ENCODE peak calls at places on chromosomes 7 and 10, in six cellular contexts. One of them, this sample, is unnamed.

GRCh38 chr7:4768597-4769569 is 6.5 kb upstream of the AP5Z1 start:
- DNase-seq in HCT116: no peak
- DNase-seq in IMR-90: no peak
- DNase-seq in astrocyte: no peak
- DNase-seq in mammary epithelial cell: no peak
- DNase-seq in K562: no peak
- DNase-seq in this sample: no peak

GRCh38 chr10:90274721-90275468 is 573.5 kb downstream of the KIF20B start:
- DNase-seq in mammary epithelial cell: peak; percentile 19
- DNase-seq in HCT116: no peak
- DNase-seq in IMR-90: no peak
- DNase-seq in K562: no peak
- DNase-seq in astrocyte: peak; percentile 40
- DNase-seq in this sample: no peak

GRCh38 chr10:47039558-47039905 is 128.3 kb downstream of the PTPN20 start:
- DNase-seq in mammary epithelial cell: no peak
- DNase-seq in K562: no peak
- DNase-seq in HCT116: no peak
- DNase-seq in astrocyte: no peak
- DNase-seq in IMR-90: no peak
- DNase-seq in this sample: no peak

GRCh38 chr10:58318346-58318745 is 16.5 kb upstream of the UBE2D1 start:
- DNase-seq in HCT116: no peak
- DNase-seq in IMR-90: peak; percentile 15
- DNase-seq in mammary epithelial cell: no peak
- DNase-seq in K562: no peak
- DNase-seq in astrocyte: peak; percentile 48
- DNase-seq in this sample: no peak

GRCh38 chr7:42878303-42878702 is 33.6 kb downstream of the C7orf25 start:
- DNase-seq in mammary epithelial cell: no peak
- DNase-seq in astrocyte: no peak
- DNase-seq in K562: no peak
- DNase-seq in IMR-90: no peak
- DNase-seq in HCT116: no peak
- DNase-seq in this sample: no peak

GRCh38 chr7:20157456-20157855 is 59.7 kb downstream of the MACC1 start:
- DNase-seq in HCT116: no peak
- DNase-seq in K562: no peak
- DNase-seq in mammary epithelial cell: peak; percentile 79
- DNase-seq in IMR-90: no peak
- DNase-seq in astrocyte: no peak
- DNase-seq in this sample: no peak

GRCh38 chr10:133441780-133442179 is 12.0 kb upstream of the SCART1 start:
- DNase-seq in astrocyte: no peak
- DNase-seq in K562: no peak
- DNase-seq in IMR-90: no peak
- DNase-seq in mammary epithelial cell: no peak
- DNase-seq in HCT116: no peak
- DNase-seq in this sample: no peak

GRCh38 chr7:140899883-140900282 is 24.8 kb downstream of the BRAF start:
- DNase-seq in IMR-90: no peak
- DNase-seq in mammary epithelial cell: no peak
- DNase-seq in astrocyte: no peak
- DNase-seq in HCT116: no peak
- DNase-seq in K562: peak; percentile 33
- DNase-seq in this sample: no peak

GRCh38 chr10:95290446-95290800 is 380 bp downstream of the PDLIM1 start:
- DNase-seq in astrocyte: no peak
- DNase-seq in K562: no peak
- DNase-seq in HCT116: no peak
- DNase-seq in IMR-90: no peak
- DNase-seq in mammary epithelial cell: no peak
- DNase-seq in this sample: no peak

GRCh38 chr7:18663321-18663720 is 167.8 kb downstream of the HDAC9 start:
- DNase-seq in mammary epithelial cell: no peak
- DNase-seq in K562: no peak
- DNase-seq in astrocyte: no peak
- DNase-seq in HCT116: no peak
- DNase-seq in IMR-90: no peak
- DNase-seq in this sample: no peak

GRCh38 chr7:128235469-128235868 is 5.6 kb upstream of the LEP start:
- DNase-seq in K562: no peak
- DNase-seq in IMR-90: no peak
- DNase-seq in mammary epithelial cell: no peak
- DNase-seq in HCT116: no peak
- DNase-seq in astrocyte: no peak
- DNase-seq in this sample: no peak

GRCh38 chr10:21368022-21368582 is 157.4 kb downstream of the SKIDA1 start:
- DNase-seq in mammary epithelial cell: no peak
- DNase-seq in IMR-90: no peak
- DNase-seq in HCT116: no peak
- DNase-seq in K562: no peak
- DNase-seq in astrocyte: peak; percentile 14
- DNase-seq in this sample: peak; percentile 33

GRCh38 chr10:105973252-105973877 is 1191.1 kb downstream of the SORCS1 start:
- DNase-seq in astrocyte: no peak
- DNase-seq in HCT116: no peak
- DNase-seq in mammary epithelial cell: no peak
- DNase-seq in K562: no peak
- DNase-seq in IMR-90: no peak
- DNase-seq in this sample: no peak

GRCh38 chr10:34299105-34299611 is 515.9 kb downstream of the PARD3 start:
- DNase-seq in mammary epithelial cell: peak; percentile 34
- DNase-seq in IMR-90: peak; percentile 55
- DNase-seq in K562: no peak
- DNase-seq in HCT116: no peak
- DNase-seq in astrocyte: peak; percentile 60
- DNase-seq in this sample: peak; percentile 56

GRCh38 chr10:28796606-28797512 is 119.5 kb downstream of the BAMBI start:
- DNase-seq in HCT116: no peak
- DNase-seq in K562: peak; percentile 91
- DNase-seq in IMR-90: peak; percentile 83
- DNase-seq in astrocyte: peak; percentile 75
- DNase-seq in mammary epithelial cell: no peak
- DNase-seq in this sample: peak; percentile 77

GRCh38 chr7:26862806-26863205 is 1.6 kb downstream of the SKAP2 start:
- DNase-seq in astrocyte: no peak
- DNase-seq in HCT116: no peak
- DNase-seq in K562: no peak
- DNase-seq in mammary epithelial cell: peak; percentile 14
- DNase-seq in IMR-90: no peak
- DNase-seq in this sample: no peak

GRCh38 chr7:66221442-66221841 is 16.3 kb downstream of the TPST1 start:
- DNase-seq in mammary epithelial cell: no peak
- DNase-seq in astrocyte: no peak
- DNase-seq in K562: no peak
- DNase-seq in IMR-90: no peak
- DNase-seq in HCT116: no peak
- DNase-seq in this sample: no peak

GRCh38 chr7:158869876-158870275 is 13.5 kb downstream of the DYNC2I1 start:
- DNase-seq in mammary epithelial cell: no peak
- DNase-seq in K562: no peak
- DNase-seq in astrocyte: no peak
- DNase-seq in HCT116: no peak
- DNase-seq in IMR-90: no peak
- DNase-seq in this sample: no peak
- H2AFZ ChIP-seq in mammary epithelial cell: no peak overlapping the region
- H2AFZ ChIP-seq in K562: no peak overlapping the region
- H2AFZ ChIP-seq in astrocyte: no peak overlapping the region
- H2AFZ ChIP-seq in HCT116: no peak overlapping the region
- H2AFZ ChIP-seq in IMR-90: no peak overlapping the region
- H2AFZ ChIP-seq in this sample: no peak overlapping the region

DNA sequence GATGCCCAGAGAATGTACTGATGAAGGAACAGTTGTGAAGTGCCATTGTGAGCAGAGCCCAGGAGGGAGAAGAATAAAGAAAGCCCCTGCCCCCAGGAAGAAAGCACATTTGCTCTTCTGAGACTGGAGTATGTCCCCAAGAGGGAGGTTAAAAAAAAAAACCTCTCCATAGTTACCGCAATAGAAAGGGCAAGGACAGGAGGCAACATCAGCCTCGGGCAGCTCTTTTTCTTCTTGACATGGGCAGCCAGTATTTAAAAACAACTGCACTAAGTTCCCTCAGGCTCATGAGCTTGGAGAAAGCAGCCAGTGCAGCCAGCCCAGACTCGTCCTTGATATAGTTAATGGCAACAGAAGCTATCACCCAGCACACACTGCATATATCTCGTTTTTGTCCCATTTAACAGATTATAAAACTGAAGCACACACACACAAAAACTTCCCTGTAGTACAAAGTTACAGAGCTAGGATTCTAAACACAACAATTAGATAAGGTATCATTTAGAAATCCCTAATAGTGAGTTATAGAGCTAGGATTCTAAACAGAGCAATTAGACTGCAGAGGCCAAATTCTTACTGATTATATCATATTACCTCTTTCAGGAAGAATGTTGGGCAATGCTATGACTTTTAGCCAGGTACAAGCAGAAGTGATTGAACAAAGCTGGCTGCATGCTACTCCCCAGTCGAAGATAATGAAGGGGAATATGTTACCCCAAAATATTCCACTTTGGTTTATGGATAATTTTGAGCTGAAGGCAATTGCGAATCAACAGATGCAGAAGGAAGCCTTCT is 823.5 kb downstream of the GRID1 start:
- DNase-seq in IMR-90: no peak
- DNase-seq in K562: no peak
- DNase-seq in astrocyte: no peak
- DNase-seq in HCT116: no peak
- DNase-seq in mammary epithelial cell: no peak
- DNase-seq in this sample: no peak
- H2AFZ ChIP-seq in IMR-90: no peak overlapping the region
- H2AFZ ChIP-seq in K562: no peak overlapping the region
- H2AFZ ChIP-seq in astrocyte: no peak overlapping the region
- H2AFZ ChIP-seq in HCT116: no peak overlapping the region
- H2AFZ ChIP-seq in mammary epithelial cell: peak overlapping the region; percentile 66
- H2AFZ ChIP-seq in this sample: no peak overlapping the region

GRCh38 chr7:1514993-1515392 is 10.8 kb upstream of the INTS1 start:
- DNase-seq in K562: no peak
- DNase-seq in HCT116: no peak
- DNase-seq in astrocyte: no peak
- DNase-seq in IMR-90: no peak
- DNase-seq in mammary epithelial cell: no peak
- DNase-seq in this sample: no peak

GRCh38 chr7:1514407-1514806 is 10.2 kb upstream of the INTS1 start:
- DNase-seq in K562: no peak
- DNase-seq in IMR-90: no peak
- DNase-seq in HCT116: no peak
- DNase-seq in astrocyte: no peak
- DNase-seq in mammary epithelial cell: no peak
- DNase-seq in this sample: no peak

GRCh38 chr7:1511829-1512422 is 7.7 kb upstream of the INTS1 start:
- DNase-seq in HCT116: no peak
- DNase-seq in IMR-90: no peak
- DNase-seq in astrocyte: no peak
- DNase-seq in K562: no peak
- DNase-seq in mammary epithelial cell: no peak
- DNase-seq in this sample: no peak

GRCh38 chr7:1512781-1513656 is 8.8 kb upstream of the INTS1 start:
- DNase-seq in K562: peak; percentile 68
- DNase-seq in astrocyte: peak; percentile 79
- DNase-seq in mammary epithelial cell: peak; percentile 90
- DNase-seq in IMR-90: peak; percentile 41
- DNase-seq in HCT116: peak; percentile 77
- DNase-seq in this sample: peak; percentile 79

DNA sequence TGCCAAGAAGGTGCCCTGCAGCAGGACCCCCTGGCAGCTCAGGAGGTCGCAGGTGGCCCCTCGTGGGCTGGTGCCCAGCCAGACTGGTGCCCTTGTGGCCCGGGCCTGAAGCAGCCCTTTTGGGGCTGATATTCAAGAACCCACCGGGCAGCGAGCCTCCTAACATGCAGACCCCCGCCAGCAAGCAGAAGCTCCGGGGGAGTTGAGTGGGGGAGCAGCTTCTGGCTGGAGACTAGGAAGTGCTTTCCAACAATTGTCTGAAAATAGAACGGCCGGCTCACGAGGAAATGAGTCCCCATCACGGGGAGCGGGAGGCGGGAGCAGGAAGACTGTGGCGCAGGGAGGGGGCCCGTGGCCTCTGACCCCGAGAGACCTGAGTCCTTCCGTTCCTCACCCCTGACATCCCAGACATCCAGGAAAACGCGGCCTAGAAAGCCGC is 9.5 kb upstream of the INTS1 start:
- DNase-seq in IMR-90: no peak
- DNase-seq in K562: no peak
- DNase-seq in HCT116: no peak
- DNase-seq in astrocyte: no peak
- DNase-seq in mammary epithelial cell: no peak
- DNase-seq in this sample: no peak
- H2AFZ ChIP-seq in IMR-90: peak overlapping the region; percentile 69
- H2AFZ ChIP-seq in K562: peak overlapping the region; percentile 47
- H2AFZ ChIP-seq in HCT116: no peak overlapping the region
- H2AFZ ChIP-seq in astrocyte: peak overlapping the region; percentile 67
- H2AFZ ChIP-seq in mammary epithelial cell: peak overlapping the region; percentile 51
- H2AFZ ChIP-seq in this sample: no peak overlapping the region

DNA sequence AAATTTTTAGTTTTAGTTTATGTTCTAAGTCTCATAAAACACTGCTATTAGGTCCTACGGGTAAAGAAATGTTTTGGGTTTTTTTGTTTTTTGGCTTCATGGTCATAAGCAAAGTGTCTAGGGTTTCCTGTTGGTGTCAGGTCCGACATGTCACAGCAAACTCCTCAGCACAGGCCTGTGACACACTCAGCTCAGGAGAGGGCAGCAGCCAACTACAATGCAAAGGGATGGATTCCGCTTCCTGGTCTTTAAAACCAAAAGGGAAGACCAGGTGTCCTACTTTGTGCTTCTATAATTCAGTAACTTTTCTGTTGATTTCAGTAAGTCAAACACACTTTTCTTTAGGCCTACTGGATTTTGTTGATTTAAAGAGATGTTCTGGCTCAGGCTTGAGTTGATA is 83.8 kb upstream of the MACROH2A2 start:
- DNase-seq in HCT116: peak; percentile 13
- DNase-seq in astrocyte: no peak
- DNase-seq in mammary epithelial cell: peak; percentile 32
- DNase-seq in IMR-90: peak; percentile 33
- DNase-seq in K562: peak; percentile 32
- DNase-seq in this sample: no peak
- H2AFZ ChIP-seq in HCT116: no peak overlapping the region
- H2AFZ ChIP-seq in astrocyte: no peak overlapping the region
- H2AFZ ChIP-seq in mammary epithelial cell: no peak overlapping the region
- H2AFZ ChIP-seq in IMR-90: no peak overlapping the region
- H2AFZ ChIP-seq in K562: no peak overlapping the region
- H2AFZ ChIP-seq in this sample: no peak overlapping the region

GRCh38 chr7:104931181-104931781 is 82.7 kb upstream of the KMT2E start:
- DNase-seq in K562: no peak
- DNase-seq in HCT116: no peak
- DNase-seq in mammary epithelial cell: no peak
- DNase-seq in astrocyte: no peak
- DNase-seq in IMR-90: no peak
- DNase-seq in this sample: no peak

GRCh38 chr7:104929921-104930320 is 84.1 kb upstream of the KMT2E start:
- DNase-seq in astrocyte: no peak
- DNase-seq in K562: no peak
- DNase-seq in IMR-90: no peak
- DNase-seq in mammary epithelial cell: peak; percentile 74
- DNase-seq in HCT116: no peak
- DNase-seq in this sample: no peak

GRCh38 chr7:104934665-104935064 is 79.3 kb upstream of the KMT2E start:
- DNase-seq in K562: no peak
- DNase-seq in astrocyte: no peak
- DNase-seq in HCT116: no peak
- DNase-seq in IMR-90: no peak
- DNase-seq in mammary epithelial cell: no peak
- DNase-seq in this sample: no peak

GRCh38 chr7:104933433-104934074 is 80.5 kb upstream of the KMT2E start:
- DNase-seq in mammary epithelial cell: no peak
- DNase-seq in K562: no peak
- DNase-seq in IMR-90: no peak
- DNase-seq in astrocyte: no peak
- DNase-seq in HCT116: no peak
- DNase-seq in this sample: no peak

GRCh38 chr7:104933022-104933421 is 81.0 kb upstream of the KMT2E start:
- DNase-seq in HCT116: no peak
- DNase-seq in IMR-90: no peak
- DNase-seq in astrocyte: no peak
- DNase-seq in K562: no peak
- DNase-seq in mammary epithelial cell: no peak
- DNase-seq in this sample: no peak
- H2AFZ ChIP-seq in HCT116: no peak overlapping the region
- H2AFZ ChIP-seq in IMR-90: no peak overlapping the region
- H2AFZ ChIP-seq in astrocyte: no peak overlapping the region
- H2AFZ ChIP-seq in K562: no peak overlapping the region
- H2AFZ ChIP-seq in mammary epithelial cell: no peak overlapping the region
- H2AFZ ChIP-seq in this sample: no peak overlapping the region

This sample was measured in mesenchymal stem cell.